ENCODE peak calls at places on chromosomes 12 and 14, in ten cellular contexts. A is HepG2, Y is transverse colon, Z is GM23338, U is H1, X is esophagus muscularis mucosa, P is endothelial cell of umbilical vein, H is Panc1, Q is spleen, B is SK-N-SH. M is an unnamed sample.
A peak's percentile ranks its signal among the peaks of the same experiment; 100 is the strongest.

GRCh38 chr12:70403827-70404226 is 37.7 kb downstream of the KCNMB4 start:
- DNase-seq in Z (no peak), Y (no peak), X (no peak), P (no peak), A (no peak), B (no peak), U (no peak), Q (no peak), H (no peak), M (no peak)

GRCh38 chr12:9040484-9041186 is 51.3 kb downstream of the KLRG1 start:
- DNase-seq in Y (no peak), X (no peak), A (no peak), U (no peak), P (no peak), H (no peak), B (no peak), Q (no peak), Z (no peak), M (no peak)

GRCh38 chr14:102086346-102086971 is 385 bp downstream of the HSP90AA1 start:
- DNase-seq in Z (peak; percentile 62), A (no peak), Q (no peak), H (no peak), X (no peak), U (no peak), B (peak; percentile 73), Y (peak; percentile 60), P (peak; percentile 56), M (no peak)

GRCh38 chr12:34275129-34275528 is 252.8 kb downstream of the ALG10 start:
- DNase-seq in P (no peak), H (no peak), A (no peak), U (no peak), X (no peak), Z (no peak), B (no peak), Y (no peak), Q (no peak), M (no peak)

GRCh38 chr14:35725934-35726333 is 83.2 kb downstream of the RALGAPA1 start:
- DNase-seq in A (no peak), H (no peak), Q (no peak), U (no peak), Z (no peak), Y (no peak), X (no peak), P (no peak), B (no peak), M (no peak)

GRCh38 chr12:92993259-92993658 is 64.2 kb upstream of the EEA1 start:
- DNase-seq in A (no peak), X (no peak), H (no peak), Q (no peak), P (no peak), Y (no peak), Z (no peak), U (no peak), B (no peak), M (no peak)

GRCh38 chr14:105927661-105928060 is 401.3 kb downstream of the TMEM121 start:
- DNase-seq in A (no peak), X (no peak), Q (peak; percentile 62), Z (no peak), H (no peak), B (no peak), U (no peak), Y (peak; percentile 5), P (no peak), M (no peak)

GRCh38 chr12:103908877-103909276 is 21.3 kb upstream of the HSP90B1 start:
- DNase-seq in P (no peak), X (no peak), Z (peak; percentile 41), H (no peak), A (no peak), Y (no peak), B (no peak), U (no peak), Q (no peak), M (no peak)

GRCh38 chr12:54993181-54993835 is 8.7 kb upstream of the TESPA1 start:
- DNase-seq in P (peak; percentile 72), A (peak; percentile 59), Y (peak; percentile 36), X (peak; percentile 82), U (no peak), H (peak; percentile 58), Z (peak; percentile 82), B (peak; percentile 60), Q (no peak), M (no peak)

GRCh38 chr12:25585021-25585523 is 32.0 kb upstream of the LMNTD1 start:
- DNase-seq in H (no peak), A (no peak), Q (no peak), B (no peak), Z (no peak), X (no peak), Y (no peak), U (no peak), P (peak; percentile 45), M (no peak)

GRCh38 chr14:20458031-20458789 is 3.0 kb downstream of the PIP4P1 start:
- DNase-seq in H (no peak), A (no peak), Q (no peak), Z (peak; percentile 15), U (no peak), P (no peak), Y (no peak), X (no peak), B (no peak), M (no peak)
- TF ChIP-seq POLR2AphosphoS5 in H (peak; percentile 61), A (peak; percentile 42), Q (no peak), Z (peak; percentile 28), U (peak; percentile 87), P (peak; percentile 2), Y (no peak), X (no peak), B (peak; percentile 13), M (no peak)

GRCh38 chr12:45231515-45232145 is 15.7 kb downstream of the ANO6 start:
- DNase-seq in P (peak; percentile 82), U (no peak), B (no peak), A (peak; percentile 65), H (no peak), X (no peak), Q (no peak), Z (no peak), Y (no peak), M (no peak)
- H3K27ac ChIP-seq in P (peak overlapping the region; percentile 100), U (peak overlapping the region; percentile 41), B (peak overlapping the region; percentile 91), A (peak overlapping the region; percentile 67), H (peak overlapping the region; percentile 99), X (peak overlapping the region; percentile 87), Q (no peak overlapping the region), Z (peak overlapping the region; percentile 100), Y (peak overlapping the region; percentile 86), M (peak overlapping the region; percentile 92)

GRCh38 chr12:13002301-13003097 is 2.4 kb upstream of the HEBP1 start:
- DNase-seq in U (no peak), A (no peak), Q (no peak), P (no peak), H (no peak), Y (no peak), Z (no peak), X (no peak), B (no peak), M (no peak)
- H3K4me3 ChIP-seq in U (peak overlapping the region; percentile 87), A (no peak overlapping the region), Q (peak overlapping the region; percentile 79), P (no peak overlapping the region), H (no peak overlapping the region), Y (no peak overlapping the region), Z (peak overlapping the region; percentile 90), X (no peak overlapping the region), B (no peak overlapping the region), M (no peak overlapping the region)

GRCh38 chr12:6306151-6306550 is 4.3 kb upstream of the PLEKHG6 start:
- DNase-seq in Y (no peak), B (no peak), H (no peak), Q (no peak), Z (no peak), A (no peak), X (no peak), U (no peak), P (no peak), M (no peak)
- TF ChIP-seq POLR2AphosphoS5 in Y (no peak), B (no peak), H (no peak), Q (no peak), Z (no peak), A (no peak), X (no peak), U (no peak), P (no peak), M (no peak)

DNA sequence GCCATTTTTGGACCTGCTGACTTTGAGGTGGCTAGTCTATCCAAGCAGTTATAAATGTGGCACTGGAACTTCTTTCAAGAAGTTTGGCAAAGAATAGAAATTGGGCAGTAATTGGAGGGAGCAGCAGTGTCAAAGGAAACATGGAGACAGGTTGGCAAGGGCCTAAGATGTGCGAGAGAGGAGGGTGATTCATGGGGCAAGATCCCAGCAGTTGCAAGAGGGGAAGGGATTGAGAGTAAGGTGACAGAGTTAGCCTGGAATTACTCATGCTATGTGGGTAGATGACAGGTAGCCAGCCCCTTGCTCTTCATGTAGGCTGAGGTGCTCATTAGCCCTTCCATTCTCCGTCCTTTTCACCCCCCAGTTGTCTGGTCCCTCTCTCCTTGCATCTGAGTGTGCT is 42.2 kb downstream of the FBXL14 start:
- DNase-seq in Z (no peak), P (no peak), H (no peak), Y (no peak), B (no peak), X (no peak), Q (no peak), A (no peak), U (no peak), M (no peak)
- H3K27ac ChIP-seq in Z (no peak overlapping the region), P (no peak overlapping the region), H (no peak overlapping the region), Y (no peak overlapping the region), B (no peak overlapping the region), X (no peak overlapping the region), Q (no peak overlapping the region), A (no peak overlapping the region), U (no peak overlapping the region), M (no peak overlapping the region)

DNA sequence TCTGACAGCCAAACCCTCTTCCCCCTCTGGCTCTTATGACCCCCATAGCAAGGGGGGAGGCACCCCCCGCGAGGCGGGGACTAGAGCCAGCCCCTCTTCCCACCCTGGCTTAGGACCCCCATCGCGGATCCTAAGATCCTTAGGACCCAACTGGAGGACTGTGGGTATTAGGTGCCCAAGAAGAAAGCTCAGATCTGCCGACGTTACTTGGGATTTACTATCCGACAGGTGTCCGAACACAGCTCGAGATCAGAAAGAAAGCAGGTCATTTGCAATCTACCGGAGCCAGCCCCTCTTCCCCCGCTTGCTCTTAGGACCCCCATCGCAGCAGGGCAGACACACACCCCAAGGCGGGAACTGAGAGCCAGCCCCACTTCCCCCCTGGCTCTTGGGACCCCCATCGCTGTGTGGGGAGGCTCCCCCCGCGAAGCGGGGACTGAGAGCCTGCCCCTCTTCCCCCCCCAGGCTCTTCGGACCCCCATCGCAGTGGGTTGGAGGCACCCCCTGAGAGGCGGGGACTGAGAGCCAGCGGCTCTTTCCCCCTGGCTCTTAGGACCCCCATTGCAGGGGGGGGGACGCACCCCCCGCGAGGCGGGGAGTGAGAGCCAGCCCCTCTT is 46.8 kb downstream of the DDX11 start:
- DNase-seq in B (no peak), Y (no peak), P (no peak), Q (no peak), H (no peak), Z (peak; percentile 53), X (no peak), U (no peak), A (no peak), M (no peak)
- H3K4me3 ChIP-seq in B (peak overlapping the region; percentile 24), Y (no peak overlapping the region), P (no peak overlapping the region), Q (no peak overlapping the region), H (peak overlapping the region; percentile 74), Z (peak overlapping the region; percentile 55), X (no peak overlapping the region), U (peak overlapping the region; percentile 60), A (no peak overlapping the region), M (no peak overlapping the region)

GRCh38 chr14:67228325-67228984 is 12.8 kb upstream of the PALS1 start:
- DNase-seq in Z (no peak), B (no peak), X (no peak), U (no peak), H (no peak), Q (no peak), A (no peak), Y (no peak), P (peak; percentile 10), M (no peak)
- TF ChIP-seq POLR2AphosphoS5 in Z (no peak), B (no peak), X (no peak), U (no peak), H (no peak), Q (no peak), A (no peak), Y (no peak), P (no peak), M (no peak)

M was measured in breast epithelium.